ENCODE peak calls at places on chromosome 7, in ten cellular contexts. M is HCT116, Z is breast epithelium, J is suprapubic skin, A is spleen, T is sigmoid colon, P is GM23338, N is Panc1, H is stomach, E is upper lobe of left lung. R is an unnamed sample. For H3K36me3 and H3K4me1, the result is how much of the 10 kb centered on the place peaks cover.

GRCh38 chr7:26292768-26293560 is 1.3 kb downstream of the SNX10 start:
- DNase-seq in M (no peak), Z (no peak), J (no peak), A (no peak), T (no peak), P (peak), N (no peak), H (no peak), E (peak), R (peak)

GRCh38 chr7:134514663-134515062 is 12.7 kb upstream of the AKR1B10 start:
- DNase-seq in M (peak), Z (no peak), J (no peak), A (no peak), T (no peak), P (peak), N (peak), H (no peak), E (no peak), R (peak)

GRCh38 chr7:22109761-22110160 is 164.1 kb upstream of the CDCA7L start:
- DNase-seq in M (peak), Z (no peak), J (no peak), A (no peak), T (no peak), P (peak), N (no peak), H (peak), E (peak), R (peak)

GRCh38 chr7:79293655-79294142 is 159.8 kb downstream of the MAGI2 start:
- DNase-seq in M (no peak), Z (no peak), J (no peak), A (no peak), T (no peak), P (no peak), N (peak), H (peak), E (peak), R (peak)

GRCh38 chr7:155386608-155387007 is 71.3 kb upstream of the EN2 start:
- DNase-seq in M (no peak), Z (no peak), J (no peak), A (peak), T (no peak), P (no peak), N (no peak), H (no peak), E (no peak), R (no peak)

GRCh38 chr7:111516612-111517011 is 45.7 kb downstream of the IMMP2L start:
- DNase-seq in M (no peak), Z (no peak), J (no peak), A (no peak), T (no peak), P (no peak), N (no peak), H (no peak), E (no peak), R (no peak)

GRCh38 chr7:148142660-148143248 is 447.8 kb upstream of the C7orf33 start:
- DNase-seq in M (peak), Z (no peak), J (no peak), A (no peak), T (no peak), P (peak), N (peak), H (no peak), E (no peak), R (peak)

GRCh38 chr7:80312139-80312661 is 177.6 kb downstream of the GNAI1 start:
- DNase-seq in M (no peak), Z (peak), J (no peak), A (no peak), T (no peak), P (peak), N (peak), H (no peak), E (no peak), R (peak)

GRCh38 chr7:102326156-102326914 is 29.9 kb downstream of the SPDYE6 start:
- DNase-seq in M (no peak), Z (no peak), J (no peak), A (peak), T (no peak), P (no peak), N (no peak), H (no peak), E (no peak), R (no peak)

GRCh38 chr7:133139350-133139749 is 57.5 kb upstream of the CHCHD3 start:
- DNase-seq in M (peak), Z (no peak), J (no peak), A (no peak), T (no peak), P (peak), N (no peak), H (no peak), E (no peak), R (no peak)

GRCh38 chr7:144437370-144438191 is 34.1 kb upstream of the NOBOX start:
- DNase-seq in M (peak), Z (peak), J (peak), A (no peak), T (no peak), P (peak), N (peak), H (peak), E (peak), R (peak)

GRCh38 chr7:157412021-157412443 is 75.2 kb downstream of the DNAJB6 start:
- DNase-seq in M (no peak), Z (no peak), J (no peak), A (peak), T (no peak), P (no peak), N (no peak), H (no peak), E (no peak), R (no peak)
- H3K36me3 ChIP-seq in M (under half), Z (under half), J (half or more), A (under half), T (half or more), P (under half), N (under half), H (half or more), E (half or more), R (under half)

GRCh38 chr7:94300176-94300835 is 94.4 kb upstream of the COL1A2 start:
- DNase-seq in M (no peak), Z (no peak), J (no peak), A (no peak), T (no peak), P (no peak), N (no peak), H (no peak), E (no peak), R (no peak)

GRCh38 chr7:94297397-94297838 is 97.3 kb upstream of the COL1A2 start:
- DNase-seq in M (no peak), Z (no peak), J (peak), A (no peak), T (peak), P (no peak), N (no peak), H (peak), E (no peak), R (peak)

GRCh38 chr7:94298943-94299342 is 95.8 kb upstream of the COL1A2 start:
- DNase-seq in M (no peak), Z (no peak), J (no peak), A (no peak), T (no peak), P (no peak), N (no peak), H (no peak), E (no peak), R (no peak)

GRCh38 chr7:94303736-94304135 is 91.0 kb upstream of the COL1A2 start:
- DNase-seq in M (no peak), Z (no peak), J (no peak), A (no peak), T (peak), P (no peak), N (no peak), H (no peak), E (no peak), R (peak)

GRCh38 chr7:94301024-94301588 is 93.6 kb upstream of the COL1A2 start:
- DNase-seq in M (peak), Z (no peak), J (peak), A (no peak), T (peak), P (peak), N (peak), H (peak), E (peak), R (peak)
- TF ChIP-seq POLR2AphosphoS5 in M (no peak), Z (no peak), J (peak), A (peak), T (peak), P (no peak), N (no peak), H (no peak), E (peak), R (no peak)

GRCh38 chr7:36291387-36292316 is 98.0 kb upstream of the ANLN start:
- DNase-seq in M (peak), Z (peak), J (peak), A (peak), T (peak), P (peak), N (peak), H (peak), E (peak), R (peak)
- H3K4me1 ChIP-seq in M (under half), Z (under half), J (under half), A (under half), T (under half), P (under half), N (half or more), H (half or more), E (under half), R (under half)

DNA sequence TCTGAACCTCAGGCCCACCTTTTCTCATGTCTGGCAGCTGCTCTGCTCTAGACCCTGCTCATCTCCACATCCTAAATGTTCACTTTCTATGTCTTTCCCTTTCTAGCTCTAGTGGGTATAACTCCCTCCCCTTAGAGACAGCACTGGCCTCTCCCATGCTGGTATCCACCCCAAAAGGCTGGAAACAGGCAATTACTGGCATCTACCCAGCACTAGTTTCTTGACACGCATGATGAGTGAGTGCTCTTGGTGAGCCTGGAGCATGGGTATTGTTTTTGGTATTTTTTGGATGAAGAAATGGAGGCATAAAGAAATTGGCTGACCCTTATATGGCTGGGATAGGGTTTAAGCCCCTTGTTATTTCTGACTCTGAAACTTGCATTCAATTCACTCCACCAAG is 156.0 kb downstream of the EGFR start:
- DNase-seq in M (no peak), Z (no peak), J (no peak), A (no peak), T (no peak), P (no peak), N (no peak), H (no peak), E (no peak), R (no peak)
- H3K36me3 ChIP-seq in M (under half), Z (under half), J (half or more), A (under half), T (half or more), P (under half), N (under half), H (half or more), E (half or more), R (under half)

GRCh38 chr7:87057210-87057609 is 2.2 kb downstream of the ELAPOR2 start:
- DNase-seq in M (no peak), Z (no peak), J (no peak), A (no peak), T (no peak), P (no peak), N (no peak), H (no peak), E (no peak), R (no peak)

GRCh38 chr7:87058739-87059524 is 522 bp downstream of the ELAPOR2 start:
- DNase-seq in M (no peak), Z (peak), J (peak), A (no peak), T (peak), P (peak), N (no peak), H (peak), E (peak), R (peak)

GRCh38 chr7:87059525-87060287 is at the start of gene ELAPOR2:
- DNase-seq in M (peak), Z (peak), J (peak), A (peak), T (peak), P (peak), N (no peak), H (peak), E (peak), R (peak)

GRCh38 chr7:87060288-87060537 is 759 bp upstream of the ELAPOR2 start:
- DNase-seq in M (no peak), Z (no peak), J (no peak), A (no peak), T (no peak), P (no peak), N (no peak), H (no peak), E (no peak), R (no peak)

GRCh38 chr7:87056346-87056745 is 3.1 kb downstream of the ELAPOR2 start:
- DNase-seq in M (no peak), Z (no peak), J (no peak), A (no peak), T (no peak), P (no peak), N (no peak), H (no peak), E (no peak), R (no peak)
- TF ChIP-seq POLR2AphosphoS5 in M (no peak), Z (no peak), J (no peak), A (no peak), T (no peak), P (no peak), N (no peak), H (no peak), E (no peak), R (no peak)

GRCh38 chr7:33774762-33775523 is 130.4 kb upstream of the BMPER start:
- DNase-seq in M (no peak), Z (no peak), J (no peak), A (no peak), T (peak), P (no peak), N (no peak), H (peak), E (peak), R (peak)
- H3K4me1 ChIP-seq in M (under half), Z (under half), J (under half), A (under half), T (under half), P (under half), N (under half), H (under half), E (under half), R (under half)

DNA sequence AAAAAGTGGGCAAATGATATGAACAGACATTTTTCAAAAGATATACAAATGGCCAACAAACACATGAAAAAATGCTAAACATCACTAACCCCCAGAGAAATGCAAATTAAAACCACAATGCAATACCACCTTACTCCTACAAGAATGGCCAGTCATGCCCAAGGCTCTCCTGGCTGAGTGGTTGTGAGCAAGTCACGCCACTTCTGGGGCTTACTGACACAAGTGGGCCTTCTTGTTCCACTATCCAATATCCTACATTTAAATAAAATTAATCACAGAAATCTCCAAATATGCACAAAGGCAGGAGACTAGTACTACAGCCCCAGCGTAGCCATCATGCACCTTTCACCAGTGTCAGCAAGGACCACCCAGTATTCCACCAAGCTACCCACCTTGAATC is 181.9 kb downstream of the TNS3 start:
- DNase-seq in M (no peak), Z (no peak), J (no peak), A (no peak), T (peak), P (no peak), N (no peak), H (peak), E (peak), R (no peak)
- H3K36me3 ChIP-seq in M (under half), Z (under half), J (under half), A (under half), T (under half), P (under half), N (under half), H (under half), E (under half), R (under half)

DNA sequence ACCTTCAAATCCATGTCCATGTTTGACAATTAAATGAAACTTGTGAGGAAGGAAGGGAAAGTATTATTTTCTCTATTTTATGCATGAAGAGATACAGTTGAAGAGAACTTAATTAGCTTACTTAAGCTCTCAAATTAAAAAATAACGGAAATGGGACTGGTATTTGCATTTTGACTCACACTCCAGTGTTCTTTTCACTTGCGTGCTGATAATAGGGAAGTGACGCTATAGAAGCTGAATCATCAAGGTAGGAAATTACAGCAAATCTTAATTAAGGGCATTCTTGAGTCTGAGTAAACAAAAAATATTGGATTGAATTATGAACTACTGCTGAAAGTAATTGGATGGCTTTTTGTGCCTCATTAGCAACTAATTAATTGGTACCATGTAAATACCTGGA is 44.0 kb upstream of the NPVF start:
- DNase-seq in M (no peak), Z (no peak), J (no peak), A (no peak), T (no peak), P (no peak), N (no peak), H (no peak), E (no peak), R (no peak)
- TF ChIP-seq POLR2AphosphoS5 in M (no peak), Z (no peak), J (no peak), A (no peak), T (no peak), P (no peak), N (no peak), H (no peak), E (no peak), R (no peak)

GRCh38 chr7:90625562-90625961 is 29.4 kb downstream of the CDK14 start:
- DNase-seq in M (no peak), Z (peak), J (peak), A (no peak), T (peak), P (peak), N (no peak), H (no peak), E (no peak), R (peak)

GRCh38 chr7:90626011-90626410 is 29.9 kb downstream of the CDK14 start:
- DNase-seq in M (no peak), Z (no peak), J (no peak), A (no peak), T (no peak), P (peak), N (no peak), H (no peak), E (no peak), R (no peak)

GRCh38 chr7:90629306-90629918 is 33.3 kb downstream of the CDK14 start:
- DNase-seq in M (peak), Z (no peak), J (no peak), A (no peak), T (no peak), P (peak), N (peak), H (no peak), E (no peak), R (no peak)

GRCh38 chr7:90631502-90631901 is 35.4 kb downstream of the CDK14 start:
- DNase-seq in M (no peak), Z (no peak), J (no peak), A (no peak), T (no peak), P (no peak), N (no peak), H (no peak), E (no peak), R (no peak)
- H3K4me1 ChIP-seq in M (under half), Z (under half), J (under half), A (under half), T (under half), P (under half), N (under half), H (under half), E (under half), R (under half)